ENCODE peak calls at places on chromosome 17, in seven cellular contexts. One of them, this sample, is unnamed.

GRCh38 chr17:55549140-55549539 is 37.9 kb upstream of the SMIM36 start:
- DNase-seq in GM12878: no peak
- DNase-seq in ovary: no peak
- DNase-seq in stomach: no peak
- DNase-seq in transverse colon: no peak
- DNase-seq in A549: no peak
- DNase-seq in upper lobe of left lung: no peak
- DNase-seq in this sample: no peak

GRCh38 chr17:75617675-75618074 is 15.6 kb upstream of the SMIM5 start:
- DNase-seq in GM12878: no peak
- DNase-seq in ovary: no peak
- DNase-seq in stomach: no peak
- DNase-seq in transverse colon: no peak
- DNase-seq in A549: no peak
- DNase-seq in upper lobe of left lung: no peak
- DNase-seq in this sample: no peak

GRCh38 chr17:59371426-59372099 is 40.1 kb downstream of the YPEL2 start:
- DNase-seq in GM12878: no peak
- DNase-seq in ovary: peak
- DNase-seq in stomach: no peak
- DNase-seq in transverse colon: peak
- DNase-seq in A549: no peak
- DNase-seq in upper lobe of left lung: no peak
- DNase-seq in this sample: peak

GRCh38 chr17:76497979-76498885 is 3.0 kb downstream of the RHBDF2 start:
- DNase-seq in GM12878: no peak
- DNase-seq in ovary: peak
- DNase-seq in stomach: peak
- DNase-seq in transverse colon: peak
- DNase-seq in A549: peak
- DNase-seq in upper lobe of left lung: peak
- DNase-seq in this sample: no peak

GRCh38 chr17:3911271-3912053 is 4.8 kb downstream of the P2RX1 start:
- DNase-seq in GM12878: peak
- DNase-seq in ovary: no peak
- DNase-seq in stomach: no peak
- DNase-seq in transverse colon: peak
- DNase-seq in A549: no peak
- DNase-seq in upper lobe of left lung: no peak
- DNase-seq in this sample: no peak

GRCh38 chr17:1039511-1040215 is 42.7 kb downstream of the TIMM22 start:
- DNase-seq in GM12878: no peak
- DNase-seq in ovary: no peak
- DNase-seq in stomach: peak
- DNase-seq in transverse colon: peak
- DNase-seq in A549: no peak
- DNase-seq in upper lobe of left lung: peak
- DNase-seq in this sample: peak

GRCh38 chr17:14775761-14776492 is 475.0 kb downstream of the HS3ST3B1 start:
- DNase-seq in GM12878: no peak
- DNase-seq in ovary: no peak
- DNase-seq in stomach: no peak
- DNase-seq in transverse colon: no peak
- DNase-seq in A549: no peak
- DNase-seq in upper lobe of left lung: no peak
- DNase-seq in this sample: no peak

GRCh38 chr17:65745241-65745640 is 183.8 kb upstream of the AXIN2 start:
- DNase-seq in GM12878: no peak
- DNase-seq in ovary: no peak
- DNase-seq in stomach: no peak
- DNase-seq in transverse colon: no peak
- DNase-seq in A549: no peak
- DNase-seq in upper lobe of left lung: no peak
- DNase-seq in this sample: no peak

GRCh38 chr17:46046957-46047356 is 47.9 kb downstream of the STH start:
- DNase-seq in GM12878: no peak
- DNase-seq in ovary: no peak
- DNase-seq in stomach: no peak
- DNase-seq in transverse colon: no peak
- DNase-seq in A549: no peak
- DNase-seq in upper lobe of left lung: no peak
- DNase-seq in this sample: no peak

GRCh38 chr17:65334391-65334790 is 197.2 kb downstream of the RGS9 start:
- DNase-seq in GM12878: no peak
- DNase-seq in ovary: no peak
- DNase-seq in stomach: no peak
- DNase-seq in transverse colon: no peak
- DNase-seq in A549: no peak
- DNase-seq in upper lobe of left lung: no peak
- DNase-seq in this sample: no peak

GRCh38 chr17:77316191-77316641 is 175.4 kb downstream of the SEC14L1 start:
- DNase-seq in GM12878: no peak
- DNase-seq in ovary: peak
- DNase-seq in stomach: no peak
- DNase-seq in transverse colon: peak
- DNase-seq in A549: no peak
- DNase-seq in upper lobe of left lung: peak
- DNase-seq in this sample: peak

GRCh38 chr17:2419526-2419925 is 18.7 kb upstream of the MNT start:
- DNase-seq in GM12878: no peak
- DNase-seq in ovary: no peak
- DNase-seq in stomach: no peak
- DNase-seq in transverse colon: no peak
- DNase-seq in A549: no peak
- DNase-seq in upper lobe of left lung: no peak
- DNase-seq in this sample: no peak

GRCh38 chr17:44901323-44901965 is 2.2 kb upstream of the EFTUD2 start:
- DNase-seq in GM12878: no peak
- DNase-seq in ovary: no peak
- DNase-seq in stomach: no peak
- DNase-seq in transverse colon: no peak
- DNase-seq in A549: no peak
- DNase-seq in upper lobe of left lung: no peak
- DNase-seq in this sample: peak

GRCh38 chr17:6548578-6549330 is 7.6 kb downstream of the PITPNM3 start:
- DNase-seq in GM12878: peak
- DNase-seq in ovary: peak
- DNase-seq in stomach: peak
- DNase-seq in transverse colon: peak
- DNase-seq in A549: no peak
- DNase-seq in upper lobe of left lung: peak
- DNase-seq in this sample: no peak

GRCh38 chr17:78849026-78849425 is 8.4 kb upstream of the USP36 start:
- DNase-seq in GM12878: no peak
- DNase-seq in ovary: no peak
- DNase-seq in stomach: no peak
- DNase-seq in transverse colon: no peak
- DNase-seq in A549: no peak
- DNase-seq in upper lobe of left lung: no peak
- DNase-seq in this sample: no peak

GRCh38 chr17:73351764-73352163 is 40.0 kb upstream of the CDC42EP4 start:
- DNase-seq in GM12878: no peak
- DNase-seq in ovary: no peak
- DNase-seq in stomach: no peak
- DNase-seq in transverse colon: no peak
- DNase-seq in A549: no peak
- DNase-seq in upper lobe of left lung: no peak
- DNase-seq in this sample: no peak

GRCh38 chr17:1491406-1492248 is 859 bp downstream of the MYO1C start:
- DNase-seq in GM12878: no peak
- DNase-seq in ovary: peak
- DNase-seq in stomach: peak
- DNase-seq in transverse colon: peak
- DNase-seq in A549: peak
- DNase-seq in upper lobe of left lung: peak
- DNase-seq in this sample: peak

GRCh38 chr17:48505788-48506187 is 25.0 kb downstream of the HOXB1 start:
- DNase-seq in GM12878: peak
- DNase-seq in ovary: no peak
- DNase-seq in stomach: no peak
- DNase-seq in transverse colon: no peak
- DNase-seq in A549: peak
- DNase-seq in upper lobe of left lung: no peak
- DNase-seq in this sample: no peak

GRCh38 chr17:73455050-73455687 is 143.4 kb upstream of the CDC42EP4 start:
- DNase-seq in GM12878: no peak
- DNase-seq in ovary: no peak
- DNase-seq in stomach: peak
- DNase-seq in transverse colon: peak
- DNase-seq in A549: no peak
- DNase-seq in upper lobe of left lung: no peak
- DNase-seq in this sample: no peak

GRCh38 chr17:10033982-10034381 is 128.9 kb upstream of the RCVRN start:
- DNase-seq in GM12878: no peak
- DNase-seq in ovary: no peak
- DNase-seq in stomach: no peak
- DNase-seq in transverse colon: no peak
- DNase-seq in A549: no peak
- DNase-seq in upper lobe of left lung: peak
- DNase-seq in this sample: no peak
- H3K4me3 ChIP-seq in GM12878: peak
- H3K4me3 ChIP-seq in ovary: no peak
- H3K4me3 ChIP-seq in stomach: no peak
- H3K4me3 ChIP-seq in transverse colon: no peak
- H3K4me3 ChIP-seq in A549: no peak
- H3K4me3 ChIP-seq in upper lobe of left lung: peak
- H3K4me3 ChIP-seq in this sample: no peak

DNA sequence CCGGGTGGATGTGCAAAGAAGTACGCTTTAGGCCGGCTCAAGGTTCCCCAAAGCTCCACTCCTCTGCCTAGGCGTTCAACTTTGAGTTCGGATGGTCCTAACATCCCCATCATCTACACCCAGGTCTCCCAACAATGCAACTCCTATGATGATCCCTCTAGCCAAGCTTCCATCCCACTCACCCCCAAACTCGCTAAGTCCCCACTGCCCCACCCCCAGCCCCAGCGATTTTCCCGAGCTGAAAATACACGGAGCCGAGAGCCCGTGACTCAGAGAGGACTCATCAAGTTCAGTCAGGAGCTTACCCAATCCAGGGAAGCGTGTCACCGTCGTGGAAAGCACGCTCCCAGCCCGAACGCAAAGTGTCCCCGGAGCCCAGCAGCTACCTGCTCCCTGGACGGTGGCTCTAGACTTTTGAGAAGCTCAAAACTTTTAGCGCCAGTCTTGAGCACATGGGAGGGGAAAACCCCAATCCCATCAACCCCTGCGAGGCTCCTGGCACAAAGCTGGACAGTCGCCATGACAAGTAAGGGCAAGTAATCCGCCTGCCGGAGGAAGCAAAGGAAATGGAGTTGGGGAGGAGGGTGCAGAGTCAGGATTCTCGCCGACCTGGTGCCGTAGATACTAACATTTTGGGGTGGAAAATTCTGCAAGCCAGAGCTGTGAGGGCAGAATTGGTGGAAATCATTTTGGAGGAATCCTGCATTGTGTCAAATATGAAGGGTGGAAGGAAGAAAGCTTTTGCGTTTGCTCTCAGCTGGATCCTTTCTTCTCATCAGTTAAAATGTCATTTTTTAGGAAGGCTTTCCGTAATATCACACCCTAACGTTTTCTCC is at the start of gene TP53:
- DNase-seq in GM12878: peak
- DNase-seq in ovary: peak
- DNase-seq in stomach: peak
- DNase-seq in transverse colon: peak
- DNase-seq in A549: peak
- DNase-seq in upper lobe of left lung: peak
- DNase-seq in this sample: peak
- TF ChIP-seq EP300 in GM12878: no peak
- TF ChIP-seq EP300 in ovary: no peak
- TF ChIP-seq EP300 in stomach: no peak
- TF ChIP-seq EP300 in transverse colon: no peak
- TF ChIP-seq EP300 in A549: no peak
- TF ChIP-seq EP300 in upper lobe of left lung: no peak
- TF ChIP-seq EP300 in this sample: no peak

GRCh38 chr17:31549121-31549524 is 157.6 kb downstream of the RAB11FIP4 start:
- DNase-seq in GM12878: no peak
- DNase-seq in ovary: no peak
- DNase-seq in stomach: no peak
- DNase-seq in transverse colon: no peak
- DNase-seq in A549: peak
- DNase-seq in upper lobe of left lung: no peak
- DNase-seq in this sample: no peak

GRCh38 chr17:31546650-31547049 is 155.2 kb downstream of the RAB11FIP4 start:
- DNase-seq in GM12878: no peak
- DNase-seq in ovary: no peak
- DNase-seq in stomach: no peak
- DNase-seq in transverse colon: no peak
- DNase-seq in A549: no peak
- DNase-seq in upper lobe of left lung: no peak
- DNase-seq in this sample: no peak

GRCh38 chr17:31549525-31550388 is 158.3 kb downstream of the RAB11FIP4 start:
- DNase-seq in GM12878: peak
- DNase-seq in ovary: peak
- DNase-seq in stomach: peak
- DNase-seq in transverse colon: peak
- DNase-seq in A549: peak
- DNase-seq in upper lobe of left lung: peak
- DNase-seq in this sample: peak

GRCh38 chr17:31550389-31551056 is 159.0 kb downstream of the RAB11FIP4 start:
- DNase-seq in GM12878: no peak
- DNase-seq in ovary: no peak
- DNase-seq in stomach: no peak
- DNase-seq in transverse colon: no peak
- DNase-seq in A549: no peak
- DNase-seq in upper lobe of left lung: no peak
- DNase-seq in this sample: no peak

GRCh38 chr17:31548709-31549108 is 157.2 kb downstream of the RAB11FIP4 start:
- DNase-seq in GM12878: no peak
- DNase-seq in ovary: no peak
- DNase-seq in stomach: no peak
- DNase-seq in transverse colon: no peak
- DNase-seq in A549: no peak
- DNase-seq in upper lobe of left lung: no peak
- DNase-seq in this sample: no peak
- H3K4me3 ChIP-seq in GM12878: peak
- H3K4me3 ChIP-seq in ovary: peak
- H3K4me3 ChIP-seq in stomach: peak
- H3K4me3 ChIP-seq in transverse colon: peak
- H3K4me3 ChIP-seq in A549: peak
- H3K4me3 ChIP-seq in upper lobe of left lung: peak
- H3K4me3 ChIP-seq in this sample: peak

DNA sequence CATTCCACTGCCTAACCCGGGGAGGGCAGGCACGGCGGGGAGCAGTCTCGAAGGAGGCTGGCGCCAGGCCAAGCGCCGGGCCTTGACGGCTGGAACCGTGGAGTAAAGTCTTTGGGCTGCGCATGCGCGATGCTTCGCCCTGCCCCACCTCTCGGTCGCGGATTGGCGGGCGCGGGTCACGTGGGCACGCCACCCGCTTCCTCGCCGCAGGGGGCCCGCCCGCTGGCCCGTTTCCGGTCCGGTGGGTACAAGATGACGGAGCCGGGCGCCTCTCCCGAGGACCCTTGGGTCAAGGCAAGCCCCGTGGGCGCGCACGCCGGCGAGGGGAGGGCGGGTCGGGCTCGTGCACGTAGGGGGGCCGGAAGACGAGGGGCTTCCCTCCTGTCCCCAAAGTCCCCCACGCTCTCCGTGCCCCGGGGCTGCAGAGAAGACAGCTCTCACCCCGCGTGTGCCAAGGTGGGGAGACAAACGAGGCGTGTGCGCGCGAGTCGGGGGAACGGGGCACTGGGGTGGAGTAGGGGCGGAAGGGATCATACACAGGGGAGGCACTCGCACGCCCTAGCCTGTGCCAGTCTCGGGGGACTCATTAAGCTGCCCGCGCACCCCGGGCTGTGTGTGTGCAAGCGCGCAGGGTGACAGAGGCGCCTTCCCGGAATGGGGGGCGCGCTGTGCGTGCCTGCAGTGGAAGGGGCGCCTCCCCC is at the start of gene MLX:
- DNase-seq in GM12878: peak
- DNase-seq in ovary: peak
- DNase-seq in stomach: peak
- DNase-seq in transverse colon: peak
- DNase-seq in A549: peak
- DNase-seq in upper lobe of left lung: peak
- DNase-seq in this sample: peak
- TF ChIP-seq EP300 in GM12878: no peak
- TF ChIP-seq EP300 in ovary: no peak
- TF ChIP-seq EP300 in stomach: no peak
- TF ChIP-seq EP300 in transverse colon: no peak
- TF ChIP-seq EP300 in A549: no peak
- TF ChIP-seq EP300 in upper lobe of left lung: no peak
- TF ChIP-seq EP300 in this sample: no peak

This sample was measured in suprapubic skin.